ENCODE peak calls at places on chromosomes 13 and 19, in four cellular contexts. I is mucosa of descending colon; N is CD8-positive, alpha-beta T cell; E is cardiac muscle cell. A is an unnamed sample.

GRCh38 chr19:45613926-45614725 is 12.1 kb upstream of the GPR4 start:
- DNase-seq in I (peak; percentile 61), N (no peak), E (no peak), A (no peak)

GRCh38 chr19:39558623-39559117 is 18.7 kb upstream of the EID2 start:
- DNase-seq in I (no peak), N (no peak), E (no peak), A (no peak)

GRCh38 chr13:93298741-93299140 is 72.1 kb downstream of the GPC6 start:
- DNase-seq in I (no peak), N (no peak), E (no peak), A (no peak)

GRCh38 chr13:30431269-30431950 is 9.1 kb downstream of the UBE2L5 start:
- DNase-seq in I (no peak), N (no peak), E (no peak), A (no peak)

GRCh38 chr13:19960673-19961015 is 2.1 kb downstream of the ZMYM2 start:
- DNase-seq in I (no peak), N (no peak), E (no peak), A (no peak)

GRCh38 chr13:50359779-50360178 is 344.5 kb downstream of the KCNRG start:
- DNase-seq in I (no peak), N (no peak), E (no peak), A (no peak)

GRCh38 chr13:49569993-49570689 is 15.2 kb downstream of the RCBTB1 start:
- DNase-seq in I (no peak), N (no peak), E (no peak), A (no peak)

GRCh38 chr19:4061683-4062575 is 4.8 kb downstream of the ZBTB7A start:
- DNase-seq in I (peak; percentile 89), N (no peak), E (no peak), A (no peak)

GRCh38 chr19:17847538-17848366 is at the start of gene JAK3:
- DNase-seq in I (peak; percentile 70), N (peak; percentile 88), E (peak; percentile 83), A (peak; percentile 86)

GRCh38 chr19:50933640-50934039 is 19.2 kb downstream of the KLK5 start:
- DNase-seq in I (no peak), N (no peak), E (no peak), A (no peak)

GRCh38 chr19:35899547-35900214 is 659 bp downstream of the NFKBID start:
- DNase-seq in I (peak; percentile 88), N (peak; percentile 89), E (peak; percentile 80), A (peak; percentile 68)

GRCh38 chr13:74070065-74070464 is 64.1 kb downstream of the KLF12 start:
- DNase-seq in I (no peak), N (peak; percentile 59), E (no peak), A (no peak)

DNA sequence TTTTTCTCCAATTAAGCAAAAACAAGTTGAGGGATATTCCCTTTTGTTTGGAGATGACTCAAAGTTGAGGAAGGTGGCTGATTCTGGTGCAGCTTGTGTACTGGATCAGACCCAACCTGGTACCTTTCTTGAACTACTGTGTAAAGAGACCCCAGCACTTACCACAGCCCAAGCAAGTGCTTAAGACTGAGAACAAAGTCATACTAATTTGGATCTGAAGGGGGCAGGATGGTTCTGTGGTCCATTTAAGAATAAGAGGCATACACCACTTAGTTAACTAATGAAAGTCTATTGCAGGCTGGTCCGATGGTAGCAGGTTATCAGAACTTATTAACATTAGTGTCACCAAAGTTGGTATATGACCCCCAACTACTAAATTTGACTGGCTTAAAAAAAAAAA is 6.3 kb downstream of the THSD1 start:
- DNase-seq in I (no peak), N (no peak), E (no peak), A (no peak)
- TF ChIP-seq CTCF in I (no peak), N (no peak), E (peak; percentile 28), A (no peak)

GRCh38 chr19:13957107-13957506 is 4.8 kb downstream of the DCAF15 start:
- DNase-seq in I (no peak), N (no peak), E (no peak), A (no peak)

GRCh38 chr19:13959962-13960862 is 7.9 kb downstream of the DCAF15 start:
- DNase-seq in I (no peak), N (peak; percentile 39), E (no peak), A (peak; percentile 38)

GRCh38 chr19:13960863-13961784 is 8.8 kb downstream of the DCAF15 start:
- DNase-seq in I (no peak), N (no peak), E (no peak), A (no peak)

GRCh38 chr19:13958043-13958442 is 5.7 kb downstream of the DCAF15 start:
- DNase-seq in I (no peak), N (no peak), E (no peak), A (no peak)

DNA sequence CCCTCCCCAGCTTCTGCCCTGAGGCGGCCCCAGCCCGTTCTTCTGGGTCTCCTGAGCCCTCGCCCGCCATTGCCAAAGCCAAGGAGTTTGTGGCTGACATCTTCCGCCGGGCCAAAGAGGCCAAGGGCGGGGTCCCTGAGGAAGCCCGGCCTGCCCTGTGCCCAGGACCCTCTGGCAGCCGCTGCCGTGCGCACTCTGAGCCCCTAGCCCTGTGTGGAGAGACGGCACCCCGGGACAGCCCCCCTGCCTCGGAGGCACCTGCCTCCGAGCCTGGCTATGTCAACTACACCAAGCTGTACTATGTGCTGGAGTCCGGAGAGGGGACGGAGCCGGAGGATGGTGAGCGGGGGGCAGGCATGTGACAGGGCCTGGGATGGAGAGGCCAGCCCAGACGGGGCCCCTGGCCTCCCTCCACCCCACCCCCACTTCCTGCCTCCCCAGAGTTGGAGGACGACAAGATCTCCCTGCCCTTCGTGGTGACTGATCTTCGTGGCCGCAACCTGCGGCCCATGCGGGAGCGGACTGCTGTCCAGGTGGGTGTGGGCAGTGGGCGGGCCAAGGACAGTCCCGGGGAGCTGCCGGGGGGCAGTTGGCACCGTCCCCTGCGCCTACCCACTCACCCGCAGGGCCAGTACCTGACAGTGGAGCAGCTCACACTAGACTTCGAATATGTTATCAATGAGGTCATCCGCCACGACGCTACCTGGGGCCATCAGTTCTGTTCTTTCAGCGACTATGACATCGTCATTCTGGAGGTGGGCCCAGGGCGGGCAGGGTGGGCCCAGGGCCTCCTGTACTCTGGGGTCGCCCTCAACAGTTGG is 7.0 kb downstream of the DCAF15 start:
- DNase-seq in I (no peak), N (no peak), E (no peak), A (no peak)
- TF ChIP-seq CTCF in I (no peak), N (no peak), E (no peak), A (no peak)

GRCh38 chr13:87986639-87987250 is 315.6 kb downstream of the SLITRK5 start:
- DNase-seq in I (no peak), N (no peak), E (no peak), A (no peak)

GRCh38 chr13:87981416-87981815 is 310.2 kb downstream of the SLITRK5 start:
- DNase-seq in I (no peak), N (no peak), E (no peak), A (no peak)

DNA sequence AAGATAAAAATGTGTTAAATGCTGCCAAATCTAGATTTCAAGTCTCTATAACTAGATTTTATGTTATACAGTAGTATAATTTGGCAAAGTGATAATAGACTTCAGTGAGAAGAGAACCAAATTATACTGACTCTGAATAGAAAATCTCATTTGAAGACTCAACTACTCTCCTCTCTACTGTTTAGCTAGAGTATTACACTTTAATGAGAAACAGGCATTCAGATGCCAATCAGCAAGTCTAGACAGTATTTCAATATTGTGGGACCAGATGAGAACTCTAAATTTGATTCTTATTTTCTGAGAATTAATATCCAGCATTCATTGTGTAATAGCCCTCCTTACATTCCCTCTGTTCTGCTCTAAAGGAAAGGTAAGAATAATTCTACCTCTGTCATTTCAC is 311.3 kb downstream of the SLITRK5 start:
- DNase-seq in I (no peak), N (no peak), E (no peak), A (no peak)
- TF ChIP-seq CTCF in I (no peak), N (no peak), E (no peak), A (no peak)

GRCh38 chr19:43723588-43723987 is 7.7 kb downstream of the IRGC start:
- DNase-seq in I (no peak), N (no peak), E (no peak), A (no peak)
- TF ChIP-seq CTCF in I (peak; percentile 7), N (no peak), E (peak; percentile 37), A (no peak)

GRCh38 chr19:30284885-30285284 is 87.3 kb upstream of the ZNF536 start:
- DNase-seq in I (no peak), N (no peak), E (no peak), A (no peak)
- TF ChIP-seq CTCF in I (no peak), N (no peak), E (no peak), A (no peak)

GRCh38 chr13:48532146-48532472 is 771 bp downstream of the RCBTB2 start:
- DNase-seq in I (no peak), N (no peak), E (no peak), A (no peak)

GRCh38 chr13:48533207-48533499 is 273 bp upstream of the RCBTB2 start:
- DNase-seq in I (no peak), N (no peak), E (no peak), A (no peak)

GRCh38 chr13:48531416-48532145 is 1.3 kb downstream of the RCBTB2 start:
- DNase-seq in I (no peak), N (no peak), E (no peak), A (no peak)

GRCh38 chr13:48533986-48534600 is 1.2 kb upstream of the RCBTB2 start:
- DNase-seq in I (no peak), N (no peak), E (no peak), A (no peak)

GRCh38 chr13:48532473-48533206 is at the start of gene RCBTB2:
- DNase-seq in I (peak; percentile 99), N (peak; percentile 98), E (peak; percentile 98), A (peak; percentile 99)
- TF ChIP-seq CTCF in I (no peak), N (no peak), E (no peak), A (no peak)

A was measured in nephron progenitor cell.